ENCODE peak calls at places on chromosomes 12 and 14, in eight cellular contexts. B is heart right ventricle, S is SJCRH30, W is tibial nerve, I is fibroblast of lung, O is ovary, A is Peyer's patch, R is aorta. J is an unnamed sample.

GRCh38 chr12:1204581-1205121 is 213.6 kb downstream of the ERC1 start:
- DNase-seq in B (no peak), S (no peak), W (no peak), I (peak; percentile 31), O (no peak), A (no peak), R (no peak), J (no peak)

GRCh38 chr14:91326514-91326832 is 82.0 kb upstream of the GPR68 start:
- DNase-seq in B (no peak), S (no peak), W (no peak), I (no peak), O (no peak), A (no peak), R (no peak), J (no peak)

GRCh38 chr12:15364221-15365170 is 42.2 kb downstream of the PTPRO start:
- DNase-seq in B (no peak), S (no peak), W (no peak), I (peak; percentile 71), O (no peak), A (no peak), R (no peak), J (no peak)

GRCh38 chr12:43206396-43206795 is 345.6 kb downstream of the ADAMTS20 start:
- DNase-seq in B (no peak), S (no peak), W (no peak), I (peak; percentile 87), O (no peak), A (no peak), R (no peak), J (no peak)

GRCh38 chr12:41053046-41053445 is 135.1 kb upstream of the PDZRN4 start:
- DNase-seq in B (no peak), S (no peak), W (no peak), I (no peak), O (no peak), A (no peak), R (no peak), J (no peak)

GRCh38 chr12:10959777-10960176 is 20.7 kb upstream of the TAS2R14 start:
- DNase-seq in B (no peak), S (no peak), W (no peak), I (no peak), O (no peak), A (no peak), R (no peak), J (no peak)

GRCh38 chr12:58487280-58488141 is 432.8 kb downstream of the LRIG3 start:
- DNase-seq in B (no peak), S (peak; percentile 70), W (no peak), I (peak; percentile 90), O (no peak), A (no peak), R (no peak), J (no peak)

GRCh38 chr12:386651-387050 is 2.5 kb downstream of the KDM5A start:
- DNase-seq in B (no peak), S (no peak), W (no peak), I (peak; percentile 73), O (no peak), A (no peak), R (no peak), J (no peak)

GRCh38 chr12:58435647-58436046 is 484.7 kb downstream of the LRIG3 start:
- DNase-seq in B (no peak), S (no peak), W (no peak), I (no peak), O (no peak), A (no peak), R (no peak), J (no peak)

GRCh38 chr12:79944565-79944964 is 9.7 kb upstream of the PPP1R12A start:
- DNase-seq in B (no peak), S (no peak), W (no peak), I (no peak), O (no peak), A (no peak), R (no peak), J (no peak)

GRCh38 chr12:117685115-117685926 is 283.5 kb downstream of the KSR2 start:
- DNase-seq in B (no peak), S (peak; percentile 53), W (peak; percentile 68), I (peak; percentile 91), O (no peak), A (peak; percentile 66), R (peak; percentile 78), J (no peak)

GRCh38 chr14:72788972-72789728 is 104.8 kb downstream of the DPF3 start:
- DNase-seq in B (no peak), S (no peak), W (no peak), I (no peak), O (no peak), A (no peak), R (no peak), J (no peak)

GRCh38 chr14:94378527-94379290 is 9.7 kb downstream of the SERPINA1 start:
- DNase-seq in B (no peak), S (no peak), W (no peak), I (no peak), O (no peak), A (no peak), R (no peak), J (no peak)

GRCh38 chr12:111462134-111462821 is 56.6 kb downstream of the SH2B3 start:
- DNase-seq in B (no peak), S (no peak), W (no peak), I (peak; percentile 71), O (no peak), A (no peak), R (no peak), J (no peak)

GRCh38 chr12:116659771-116660481 is 77.9 kb downstream of the SPRING1 start:
- DNase-seq in B (no peak), S (no peak), W (no peak), I (peak; percentile 80), O (no peak), A (no peak), R (peak; percentile 72), J (no peak)

GRCh38 chr12:76529226-76529918 is 30.2 kb downstream of the OSBPL8 start:
- DNase-seq in B (no peak), S (no peak), W (no peak), I (peak; percentile 10), O (no peak), A (no peak), R (no peak), J (no peak)

GRCh38 chr12:100794441-100795192 is at the start of gene ANO4:
- DNase-seq in B (no peak), S (peak; percentile 2), W (no peak), I (peak; percentile 20), O (peak; percentile 37), A (no peak), R (no peak), J (no peak)

DNA sequence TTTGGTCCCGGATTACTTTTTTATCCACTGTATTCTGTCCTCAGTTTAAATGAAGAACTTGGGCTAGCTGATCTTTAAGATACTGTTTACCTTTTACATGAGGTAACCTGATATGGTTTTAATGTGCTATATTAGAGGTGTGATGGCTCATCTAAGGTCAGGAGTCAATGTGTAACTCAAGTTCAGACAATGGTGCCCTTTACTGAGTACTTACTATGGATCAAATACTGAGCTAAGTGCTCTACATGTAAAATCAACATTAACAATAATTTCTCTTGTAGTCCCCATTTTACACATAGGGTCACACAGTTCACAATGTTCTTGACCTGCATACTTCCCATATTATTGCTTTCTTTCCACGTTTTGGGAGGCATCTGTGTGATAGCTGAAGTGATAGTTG is 79.2 kb downstream of the CEP83 start:
- DNase-seq in B (no peak), S (no peak), W (no peak), I (no peak), O (no peak), A (no peak), R (no peak), J (no peak)
- H3K27me3 ChIP-seq in B (no peaks in the 10 kb centered on the region), S (no peaks in the 10 kb centered on the region), W (no peaks in the 10 kb centered on the region), I (no peaks in the 10 kb centered on the region), O (no peaks in the 10 kb centered on the region), A (no peaks in the 10 kb centered on the region), R (no peaks in the 10 kb centered on the region), J (no peaks in the 10 kb centered on the region)

GRCh38 chr14:100540141-100540925 is 46.9 kb downstream of the BEGAIN start:
- DNase-seq in B (no peak), S (peak; percentile 48), W (no peak), I (no peak), O (peak; percentile 34), A (peak; percentile 46), R (peak; percentile 67), J (no peak)

GRCh38 chr14:100537701-100538565 is 49.3 kb downstream of the BEGAIN start:
- DNase-seq in B (no peak), S (no peak), W (peak; percentile 41), I (no peak), O (peak; percentile 35), A (peak; percentile 45), R (peak; percentile 68), J (no peak)

GRCh38 chr14:100539319-100539645 is 47.9 kb downstream of the BEGAIN start:
- DNase-seq in B (no peak), S (no peak), W (no peak), I (no peak), O (no peak), A (no peak), R (no peak), J (no peak)

GRCh38 chr14:100539766-100540140 is 47.5 kb downstream of the BEGAIN start:
- DNase-seq in B (no peak), S (no peak), W (no peak), I (no peak), O (no peak), A (peak; percentile 41), R (peak; percentile 67), J (no peak)

GRCh38 chr14:100538566-100539318 is 48.5 kb downstream of the BEGAIN start:
- DNase-seq in B (no peak), S (no peak), W (no peak), I (no peak), O (peak; percentile 36), A (peak; percentile 46), R (peak; percentile 72), J (no peak)
- H3K9me3 ChIP-seq in B (no peaks in the 10 kb centered on the region), S (no peaks in the 10 kb centered on the region), W (no peaks in the 10 kb centered on the region), I (no peaks in the 10 kb centered on the region), O (no peaks in the 10 kb centered on the region), A (no peaks in the 10 kb centered on the region), R (no peaks in the 10 kb centered on the region), J (no peaks in the 10 kb centered on the region)

GRCh38 chr12:122977153-122977552 is 2.1 kb downstream of the OGFOD2 start:
- DNase-seq in B (no peak), S (no peak), W (no peak), I (no peak), O (no peak), A (no peak), R (no peak), J (no peak)
- H3K4me1 ChIP-seq in B (peaks cover 63% of the 10 kb centered on the region), S (peaks cover 4% of the 10 kb centered on the region), W (peaks cover 43% of the 10 kb centered on the region), I (peaks cover 13% of the 10 kb centered on the region), O (peaks cover 17% of the 10 kb centered on the region), A (peaks cover 29% of the 10 kb centered on the region), R (peaks cover 4% of the 10 kb centered on the region), J (peaks cover 43% of the 10 kb centered on the region)

DNA sequence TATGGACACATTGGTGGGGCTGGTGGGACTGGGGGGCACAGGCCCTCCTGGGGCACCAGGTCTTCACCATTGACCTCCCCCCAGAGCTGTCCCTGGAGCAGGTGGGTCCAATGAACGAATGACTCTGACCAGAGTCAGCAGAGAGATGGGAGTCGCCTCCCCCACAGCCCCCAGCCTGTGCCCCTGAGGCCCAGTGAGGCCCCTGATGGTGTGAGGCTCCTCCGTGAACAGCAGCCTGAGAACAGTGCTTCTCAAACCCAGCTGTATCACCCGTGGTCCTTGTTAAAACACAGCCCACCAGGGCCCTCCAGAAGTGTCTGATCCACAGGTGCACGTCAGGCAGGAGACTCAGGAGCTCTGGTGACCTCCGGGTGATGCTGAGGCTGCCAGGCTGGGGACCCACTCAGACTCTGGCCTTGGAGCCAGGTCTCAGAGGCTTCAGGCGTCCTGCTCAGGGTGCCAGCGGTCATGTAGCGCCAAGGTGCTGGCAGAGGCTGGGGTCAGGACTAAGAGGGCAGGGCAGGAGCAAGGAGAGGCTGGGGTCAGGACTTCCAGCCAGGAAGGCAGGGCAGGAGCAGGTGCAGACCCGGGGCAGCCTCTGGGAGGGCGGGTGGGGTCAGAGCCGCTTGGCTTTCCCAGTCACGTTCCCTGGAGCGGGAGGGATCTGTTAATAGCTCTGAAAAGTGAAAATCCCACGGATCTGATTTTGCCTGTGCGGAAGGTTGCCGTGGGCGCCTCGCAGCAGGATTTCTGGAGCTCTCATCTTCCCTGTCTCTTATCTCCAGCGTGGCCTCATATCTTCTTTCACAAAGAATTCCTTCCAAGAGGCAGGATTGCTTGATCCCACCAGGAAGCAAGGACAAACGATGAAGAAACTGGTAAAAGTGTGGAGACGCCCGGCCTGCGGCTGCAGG is 35.0 kb downstream of the GALNT9 start:
- DNase-seq in B (no peak), S (no peak), W (no peak), I (no peak), O (no peak), A (no peak), R (no peak), J (no peak)
- H3K27me3 ChIP-seq in B (peaks cover 45% of the 10 kb centered on the region), S (no peaks in the 10 kb centered on the region), W (no peaks in the 10 kb centered on the region), I (no peaks in the 10 kb centered on the region), O (no peaks in the 10 kb centered on the region), A (no peaks in the 10 kb centered on the region), R (no peaks in the 10 kb centered on the region), J (no peaks in the 10 kb centered on the region)

J was measured in CD8-positive, alpha-beta T cell.